ENCODE peak calls at places on chromosomes 7 and 10, in seven cellular contexts. V is body of pancreas; J is mammary epithelial cell; P is gastrocnemius medialis; A is CD4-positive, CD25-positive, alpha-beta regulatory T cell; K is uterus; C is SK-N-SH. O is an unnamed sample. For H3K36me3, the result is how much of the 10 kb centered on the place peaks cover.

GRCh38 chr7:112069879-112070321 is 136.3 kb downstream of the DOCK4 start:
- DNase-seq in A (no peak), C (no peak), V (no peak), P (no peak), J (peak), K (no peak), O (no peak)

GRCh38 chr7:98133621-98134266 is 27.1 kb downstream of the LMTK2 start:
- DNase-seq in J (peak), A (no peak), K (no peak), V (no peak), C (no peak), P (no peak), O (no peak)

GRCh38 chr10:30985552-30985951 is 46.1 kb downstream of the ZNF438 start:
- DNase-seq in A (no peak), J (peak), V (no peak), K (no peak), C (no peak), P (no peak), O (no peak)

GRCh38 chr7:64892666-64893269 is 10.3 kb upstream of the ZNF273 start:
- DNase-seq in J (no peak), A (no peak), C (no peak), P (no peak), V (no peak), K (no peak), O (no peak)

GRCh38 chr7:128236924-128237586 is 4.0 kb upstream of the LEP start:
- DNase-seq in J (peak), C (no peak), P (no peak), V (peak), A (no peak), K (no peak), O (no peak)

GRCh38 chr10:98418596-98419265 is 3.7 kb upstream of the PYROXD2 start:
- DNase-seq in J (no peak), A (no peak), C (no peak), V (no peak), P (no peak), K (no peak), O (no peak)

GRCh38 chr10:13984647-13985155 is 346.0 kb downstream of the FRMD4A start:
- DNase-seq in J (peak), V (no peak), A (no peak), C (no peak), P (no peak), K (no peak), O (no peak)

GRCh38 chr10:30963994-30964930 is 67.4 kb downstream of the ZNF438 start:
- DNase-seq in P (no peak), A (no peak), J (no peak), C (no peak), V (no peak), K (no peak), O (no peak)

GRCh38 chr10:6396652-6397051 is 183.4 kb downstream of the PRKCQ start:
- DNase-seq in C (no peak), A (no peak), K (no peak), P (no peak), J (peak), V (no peak), O (no peak)

GRCh38 chr7:6252310-6252709 is 20.1 kb downstream of the CYTH3 start:
- DNase-seq in J (peak), K (no peak), A (no peak), V (no peak), P (no peak), C (no peak), O (no peak)

GRCh38 chr10:73584737-73585136 is 6.4 kb downstream of the USP54 start:
- DNase-seq in K (no peak), P (no peak), A (no peak), C (no peak), J (no peak), V (no peak), O (no peak)

GRCh38 chr10:30784521-30784895 is 155.0 kb upstream of the LYZL2 start:
- DNase-seq in J (no peak), P (no peak), C (no peak), A (no peak), V (no peak), K (no peak), O (no peak)

GRCh38 chr10:4704034-4704545 is 121.9 kb upstream of the AKR1E2 start:
- DNase-seq in J (peak), K (no peak), P (no peak), V (peak), A (no peak), C (no peak), O (no peak)

GRCh38 chr7:41742619-41743018 is 39.7 kb upstream of the INHBA start:
- DNase-seq in P (no peak), J (no peak), V (no peak), K (no peak), C (no peak), A (no peak), O (no peak)

GRCh38 chr7:4849390-4849789 is 12.4 kb downstream of the PAPOLB start:
- DNase-seq in J (peak), V (no peak), C (peak), A (no peak), K (no peak), P (no peak), O (peak)

GRCh38 chr10:71141528-71141927 is 70.8 kb upstream of the UNC5B start:
- DNase-seq in J (no peak), P (no peak), K (no peak), C (no peak), A (no peak), V (no peak), O (no peak)

GRCh38 chr10:131271966-131272365 is 39.6 kb downstream of the TCERG1L start:
- DNase-seq in K (no peak), V (no peak), P (no peak), C (peak), J (no peak), A (no peak), O (no peak)

GRCh38 chr10:122577311-122577885 is 16.8 kb downstream of the DMBT1 start:
- DNase-seq in V (no peak), P (no peak), A (no peak), K (no peak), J (no peak), C (no peak), O (no peak)

GRCh38 chr10:81873231-81873931 is 1.6 kb upstream of the NRG3 start:
- DNase-seq in A (no peak), J (no peak), P (no peak), V (no peak), K (no peak), C (no peak), O (no peak)

GRCh38 chr7:53740971-53741370 is 705.5 kb downstream of the POM121L12 start:
- DNase-seq in J (no peak), V (no peak), K (no peak), A (no peak), P (no peak), C (no peak), O (no peak)

GRCh38 chr10:119675483-119676170 is 24.4 kb downstream of the BAG3 start:
- DNase-seq in C (no peak), J (no peak), A (no peak), K (no peak), V (no peak), P (no peak), O (no peak)

GRCh38 chr7:18566829-18567228 is 71.3 kb downstream of the HDAC9 start:
- DNase-seq in P (no peak), A (no peak), K (no peak), J (peak), C (no peak), V (no peak), O (no peak)

GRCh38 chr10:132624847-132625839 is 87.6 kb downstream of the INPP5A start:
- DNase-seq in C (no peak), V (peak), J (no peak), K (peak), A (no peak), P (no peak), O (no peak)

GRCh38 chr10:46560381-46560780 is 3.9 kb upstream of the GPRIN2 start:
- DNase-seq in K (peak), A (no peak), C (no peak), V (peak), J (no peak), P (peak), O (no peak)

GRCh38 chr7:19982841-19983835 is 209.7 kb upstream of the TMEM196 start:
- DNase-seq in V (peak), K (peak), P (no peak), A (no peak), J (peak), C (no peak), O (peak)

GRCh38 chr10:11024596-11024995 is 6.9 kb downstream of the CELF2 start:
- DNase-seq in V (no peak), A (no peak), C (no peak), J (no peak), K (no peak), P (no peak), O (no peak)

GRCh38 chr7:51649-52048 is 140.7 kb upstream of the FAM20C start:
- DNase-seq in K (no peak), J (no peak), A (no peak), V (peak), P (no peak), C (no peak), O (no peak)

GRCh38 chr7:39181398-39181797 is 203.7 kb downstream of the POU6F2 start:
- DNase-seq in V (no peak), A (no peak), K (no peak), P (no peak), J (no peak), C (no peak), O (no peak)

GRCh38 chr10:123148414-123149161 is 652 bp downstream of the HMX2 start:
- DNase-seq in P (no peak), K (no peak), A (no peak), J (peak), C (peak), V (no peak), O (no peak)

GRCh38 chr7:7203813-7204575 is 21.6 kb downstream of the C1GALT1 start:
- DNase-seq in K (no peak), A (no peak), J (peak), V (no peak), C (no peak), P (no peak), O (no peak)

DNA sequence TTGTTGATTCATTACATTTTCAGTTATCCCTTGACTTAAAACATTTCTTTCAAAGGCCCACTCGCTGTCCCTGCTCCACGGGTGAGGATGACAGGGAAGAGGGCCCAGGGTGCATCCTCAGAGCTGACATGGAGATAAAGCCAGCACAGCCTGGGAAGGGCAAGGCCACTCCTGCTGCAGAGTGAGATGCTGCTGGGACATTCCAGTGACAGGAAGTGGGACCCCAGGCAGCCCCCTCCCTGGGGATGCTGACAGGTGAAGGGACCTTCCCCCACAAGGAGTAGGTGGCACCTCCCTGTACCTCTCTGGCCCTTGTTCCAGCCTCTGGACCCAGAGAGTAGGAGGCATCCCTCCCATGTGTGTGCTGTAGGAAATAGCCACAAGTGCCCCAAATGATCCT is 97.8 kb upstream of the DDC start:
- DNase-seq in J (no peak), V (no peak), A (no peak), C (no peak), P (no peak), K (no peak), O (no peak)
- H3K36me3 ChIP-seq in J (under half), V (under half), A (under half), C (under half), P (under half), K (under half), O (under half)

GRCh38 chr7:108920490-108920889 is 350.8 kb downstream of the DNAJB9 start:
- DNase-seq in A (no peak), K (no peak), P (no peak), J (no peak), V (no peak), C (no peak), O (no peak)
- H3K4me3 ChIP-seq in A (no peak), K (no peak), P (no peak), J (no peak), V (no peak), C (no peak), O (no peak)

DNA sequence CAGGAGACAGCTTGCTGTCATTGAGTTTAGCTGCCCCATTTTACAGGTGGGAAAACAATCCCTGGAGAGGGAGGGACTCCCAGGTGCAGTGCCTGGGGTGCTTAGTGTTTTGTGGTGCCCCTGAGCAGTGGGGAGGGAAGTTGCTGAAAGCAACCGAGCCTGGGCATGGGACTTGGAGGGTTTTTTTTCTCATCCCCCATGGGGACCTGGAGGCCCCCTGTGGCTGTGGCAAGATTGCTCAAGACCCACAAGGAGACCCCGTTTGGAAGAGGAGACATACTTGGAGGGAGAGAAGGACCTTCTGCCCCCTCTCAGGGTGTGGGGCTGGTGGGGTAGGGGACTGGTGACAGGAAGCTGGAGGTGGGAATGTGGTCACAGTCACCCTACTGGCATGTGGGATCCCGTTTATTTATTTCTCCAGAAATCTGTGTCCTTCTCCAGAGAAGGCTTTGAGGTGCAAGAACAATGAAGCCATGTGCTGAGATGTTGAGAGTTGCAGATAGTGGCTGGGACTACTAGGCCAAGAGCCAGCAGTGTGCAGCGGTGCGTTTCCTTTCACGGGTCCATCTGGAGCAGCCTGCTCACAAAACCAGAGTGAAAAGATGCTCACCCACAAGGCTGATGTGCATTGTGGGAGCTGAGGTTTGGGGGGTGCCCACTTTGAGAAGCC is 21.5 kb downstream of the ZMIZ1 start:
- DNase-seq in V (no peak), J (no peak), K (no peak), C (peak), P (no peak), A (no peak), O (peak)
- H3K36me3 ChIP-seq in V (under half), J (under half), K (under half), C (under half), P (under half), A (under half), O (under half)

GRCh38 chr10:23408330-23408976 is 30.4 kb upstream of the OTUD1 start:
- DNase-seq in P (no peak), C (peak), K (no peak), A (no peak), V (no peak), J (no peak), O (no peak)

GRCh38 chr10:23406409-23406808 is 32.5 kb upstream of the OTUD1 start:
- DNase-seq in K (no peak), P (no peak), J (no peak), A (no peak), C (no peak), V (no peak), O (no peak)

GRCh38 chr10:23413629-23414089 is 25.2 kb upstream of the OTUD1 start:
- DNase-seq in C (no peak), V (no peak), A (no peak), P (no peak), J (no peak), K (no peak), O (no peak)

GRCh38 chr10:23417254-23417653 is 21.6 kb upstream of the OTUD1 start:
- DNase-seq in P (no peak), K (no peak), V (no peak), J (peak), C (no peak), A (no peak), O (no peak)

GRCh38 chr10:23412223-23412622 is 26.7 kb upstream of the OTUD1 start:
- DNase-seq in V (no peak), K (no peak), P (no peak), C (no peak), J (peak), A (no peak), O (no peak)
- H3K4me3 ChIP-seq in V (no peak), K (no peak), P (no peak), C (no peak), J (no peak), A (no peak), O (no peak)

DNA sequence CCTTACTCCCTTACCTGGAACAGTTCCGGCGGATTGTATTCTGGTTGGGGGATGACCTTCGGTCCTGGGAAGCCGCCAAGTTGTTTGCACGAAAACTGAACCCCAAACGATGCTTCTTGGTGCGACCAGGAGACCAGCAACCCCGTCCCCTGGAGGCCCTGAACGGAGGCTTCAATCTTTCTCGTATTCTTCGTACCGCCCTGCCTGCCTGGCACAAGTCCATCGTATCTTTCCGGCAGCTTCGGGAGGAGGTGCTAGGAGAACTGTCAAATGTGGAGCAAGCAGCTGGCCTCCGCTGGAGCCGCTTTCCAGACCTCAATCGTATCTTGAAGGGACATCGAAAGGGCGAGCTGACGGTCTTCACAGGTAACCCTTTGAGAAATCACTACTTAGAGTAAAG is 1.7 kb downstream of the TWNK start:
- DNase-seq in J (no peak), A (no peak), P (no peak), K (no peak), V (peak), C (no peak), O (no peak)
- H3K36me3 ChIP-seq in J (under half), A (under half), P (under half), K (under half), V (under half), C (half or more), O (half or more)

DNA sequence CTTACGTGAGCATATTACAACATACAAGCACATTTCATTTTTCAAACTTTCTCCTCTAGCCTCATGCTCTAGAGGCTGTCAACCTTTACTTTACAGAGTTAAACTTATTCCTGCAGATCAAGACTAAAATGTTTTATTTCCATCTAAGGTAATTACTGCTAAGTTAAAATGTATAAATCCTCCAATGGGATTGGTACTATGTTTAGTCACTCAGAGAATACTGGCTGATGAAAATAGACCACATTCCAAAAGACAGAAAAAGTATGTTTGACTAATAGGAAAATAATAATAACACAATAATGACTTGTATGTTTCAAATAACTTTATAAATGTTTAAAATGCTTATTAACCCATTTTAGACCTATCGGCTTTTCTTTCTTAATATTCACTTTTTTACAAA is 8.5 kb upstream of the TRDMT1 start:
- DNase-seq in A (no peak), J (no peak), C (no peak), V (no peak), P (no peak), K (no peak), O (no peak)
- H3K4me3 ChIP-seq in A (no peak), J (peak), C (no peak), V (no peak), P (no peak), K (no peak), O (no peak)

GRCh38 chr7:24739306-24739705 is 18.0 kb downstream of the GSDME start:
- DNase-seq in C (no peak), J (no peak), K (no peak), P (no peak), V (no peak), A (no peak), O (no peak)

GRCh38 chr7:24740821-24741220 is 16.4 kb downstream of the GSDME start:
- DNase-seq in A (no peak), C (no peak), K (no peak), P (peak), J (no peak), V (no peak), O (no peak)

GRCh38 chr7:24741691-24742639 is 15.3 kb downstream of the GSDME start:
- DNase-seq in J (peak), P (peak), V (no peak), C (no peak), A (no peak), K (peak), O (peak)

GRCh38 chr7:24742764-24743163 is 14.5 kb downstream of the GSDME start:
- DNase-seq in V (no peak), A (no peak), C (no peak), K (no peak), P (no peak), J (no peak), O (no peak)

DNA sequence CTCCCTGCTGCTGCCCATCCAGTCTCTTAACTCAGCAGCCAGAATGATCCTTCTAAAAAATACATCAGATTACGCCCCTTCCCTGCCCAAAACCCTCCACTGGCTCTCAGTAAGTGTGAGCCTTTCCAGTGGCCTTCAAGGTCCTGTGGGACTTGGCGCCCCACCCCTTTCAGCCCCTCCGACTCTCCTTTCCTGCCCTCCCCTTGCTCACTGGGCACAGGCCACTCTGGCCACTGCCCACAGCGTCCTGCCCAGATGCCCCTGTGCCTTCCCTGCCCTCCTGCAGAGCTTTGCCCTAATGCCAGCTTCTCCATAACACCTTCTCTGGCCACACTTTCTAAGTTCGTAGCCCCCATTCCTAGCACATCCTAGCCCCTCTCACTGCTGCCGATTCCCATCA is 13.8 kb downstream of the GSDME start:
- DNase-seq in J (no peak), C (no peak), V (no peak), K (no peak), A (no peak), P (no peak), O (no peak)
- H3K36me3 ChIP-seq in J (under half), C (under half), V (under half), K (under half), A (under half), P (under half), O (under half)

GRCh38 chr10:21929070-21929469 is 74.5 kb downstream of the DNAJC1 start:
- DNase-seq in V (no peak), C (no peak), A (no peak), J (peak), K (no peak), P (no peak), O (peak)
- H3K4me3 ChIP-seq in V (no peak), C (no peak), A (no peak), J (peak), K (no peak), P (no peak), O (no peak)

GRCh38 chr10:91996266-91996665 is 72.7 kb downstream of the BTAF1 start:
- DNase-seq in V (no peak), C (no peak), J (no peak), P (no peak), K (no peak), A (no peak), O (no peak)

GRCh38 chr10:91987397-91988037 is 63.9 kb downstream of the BTAF1 start:
- DNase-seq in P (no peak), C (no peak), J (no peak), K (peak), A (no peak), V (no peak), O (no peak)

DNA sequence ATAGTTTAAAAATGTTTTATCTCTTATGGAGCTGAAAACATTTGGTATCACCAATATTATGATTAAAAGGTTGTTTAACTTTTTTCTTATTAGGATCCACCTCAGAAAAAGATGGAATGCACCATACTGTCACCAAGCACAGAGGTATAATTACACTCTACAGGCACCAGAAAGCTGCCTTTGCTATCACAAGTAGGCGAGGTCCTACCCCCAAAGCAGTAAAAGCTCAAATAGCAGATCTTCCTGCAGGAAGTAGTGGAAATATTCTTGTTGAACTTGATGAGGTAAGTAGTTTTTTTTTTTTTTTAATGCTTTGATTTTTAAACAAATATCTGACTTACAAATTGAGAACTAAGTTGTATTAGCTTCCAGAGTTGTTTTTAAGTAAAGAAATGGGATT is 68.5 kb downstream of the BTAF1 start:
- DNase-seq in C (no peak), V (no peak), K (no peak), P (no peak), J (no peak), A (no peak), O (no peak)
- H3K36me3 ChIP-seq in C (half or more), V (under half), K (under half), P (half or more), J (under half), A (under half), O (half or more)

O was measured in BE2C.